ENCODE peak calls at places on chromosomes 12 and 14, in four cellular contexts. One of them, this sample, is unnamed.

GRCh38 chr12:52561880-52562449 is 9.0 kb upstream of the KRT71 start:
- DNase-seq in cerebellum: no peak
- DNase-seq in H1: no peak
- DNase-seq in T47D: no peak
- DNase-seq in this sample: peak

GRCh38 chr12:87847147-87847546 is 182.1 kb downstream of the C12orf50 start:
- DNase-seq in cerebellum: no peak
- DNase-seq in H1: no peak
- DNase-seq in T47D: no peak
- DNase-seq in this sample: no peak

GRCh38 chr14:21902561-21903199 is 229.1 kb upstream of the OR4E1 start:
- DNase-seq in cerebellum: no peak
- DNase-seq in H1: no peak
- DNase-seq in T47D: no peak
- DNase-seq in this sample: no peak

GRCh38 chr14:94305620-94306019 is 12.6 kb upstream of the SERPINA10 start:
- DNase-seq in cerebellum: no peak
- DNase-seq in H1: no peak
- DNase-seq in T47D: no peak
- DNase-seq in this sample: no peak

GRCh38 chr12:810635-811415 is 58.4 kb downstream of the WNK1 start:
- DNase-seq in cerebellum: no peak
- DNase-seq in H1: no peak
- DNase-seq in T47D: no peak
- DNase-seq in this sample: no peak

GRCh38 chr14:28751467-28752058 is 15.0 kb upstream of the FOXG1 start:
- DNase-seq in cerebellum: no peak
- DNase-seq in H1: no peak
- DNase-seq in T47D: peak
- DNase-seq in this sample: peak

GRCh38 chr12:8948711-8949524 is 527 bp downstream of the M6PR start:
- DNase-seq in cerebellum: peak
- DNase-seq in H1: no peak
- DNase-seq in T47D: no peak
- DNase-seq in this sample: no peak

GRCh38 chr14:92696356-92696755 is 52.1 kb downstream of the LGMN start:
- DNase-seq in cerebellum: no peak
- DNase-seq in H1: no peak
- DNase-seq in T47D: no peak
- DNase-seq in this sample: no peak

GRCh38 chr12:109962388-109962787 is 33.8 kb downstream of the GIT2 start:
- DNase-seq in cerebellum: no peak
- DNase-seq in H1: no peak
- DNase-seq in T47D: no peak
- DNase-seq in this sample: no peak

GRCh38 chr12:45291518-45291917 is 75.6 kb downstream of the ANO6 start:
- DNase-seq in cerebellum: no peak
- DNase-seq in H1: no peak
- DNase-seq in T47D: no peak
- DNase-seq in this sample: no peak

This sample was measured in Calu3.